ENCODE peak calls at places on chromosomes 3 and 15, in seven cellular contexts. One of them, this sample, is unnamed.

GRCh38 chr15:61749169-61749568 is 311.1 kb downstream of the VPS13C start:
- DNase-seq in neural crest cell: no peak
- DNase-seq in psoas muscle: no peak
- DNase-seq in CD4-positive, alpha-beta T cell: no peak
- DNase-seq in transverse colon: no peak
- DNase-seq in GM13976: no peak
- DNase-seq in uterus: no peak
- DNase-seq in this sample: no peak

GRCh38 chr3:46193436-46193835 is 14.7 kb downstream of the CCR1 start:
- DNase-seq in neural crest cell: no peak
- DNase-seq in psoas muscle: no peak
- DNase-seq in CD4-positive, alpha-beta T cell: no peak
- DNase-seq in transverse colon: no peak
- DNase-seq in GM13976: no peak
- DNase-seq in uterus: no peak
- DNase-seq in this sample: peak; percentile 24

GRCh38 chr3:66106788-66107187 is 68.1 kb upstream of the MAGI1 start:
- DNase-seq in neural crest cell: no peak
- DNase-seq in psoas muscle: no peak
- DNase-seq in CD4-positive, alpha-beta T cell: no peak
- DNase-seq in transverse colon: no peak
- DNase-seq in GM13976: peak; percentile 54
- DNase-seq in uterus: no peak
- DNase-seq in this sample: peak; percentile 36

GRCh38 chr15:73370151-73370550 is 1.4 kb upstream of the HCN4 start:
- DNase-seq in neural crest cell: no peak
- DNase-seq in psoas muscle: no peak
- DNase-seq in CD4-positive, alpha-beta T cell: no peak
- DNase-seq in transverse colon: no peak
- DNase-seq in GM13976: no peak
- DNase-seq in uterus: no peak
- DNase-seq in this sample: no peak

GRCh38 chr3:138186803-138187295 is 252 bp upstream of the ARMC8 start:
- DNase-seq in neural crest cell: peak; percentile 76
- DNase-seq in psoas muscle: peak; percentile 96
- DNase-seq in CD4-positive, alpha-beta T cell: peak; percentile 78
- DNase-seq in transverse colon: peak; percentile 94
- DNase-seq in GM13976: peak; percentile 96
- DNase-seq in uterus: peak; percentile 90
- DNase-seq in this sample: peak; percentile 91

GRCh38 chr3:108455212-108455705 is 55.1 kb downstream of the MYH15 start:
- DNase-seq in neural crest cell: no peak
- DNase-seq in psoas muscle: no peak
- DNase-seq in CD4-positive, alpha-beta T cell: no peak
- DNase-seq in transverse colon: no peak
- DNase-seq in GM13976: no peak
- DNase-seq in uterus: no peak
- DNase-seq in this sample: no peak

GRCh38 chr3:15081960-15082664 is 16.8 kb downstream of the RBSN start:
- DNase-seq in neural crest cell: no peak
- DNase-seq in psoas muscle: no peak
- DNase-seq in CD4-positive, alpha-beta T cell: no peak
- DNase-seq in transverse colon: no peak
- DNase-seq in GM13976: no peak
- DNase-seq in uterus: no peak
- DNase-seq in this sample: peak; percentile 25

GRCh38 chr3:70096376-70097055 is 97.0 kb downstream of the SAMMSON start:
- DNase-seq in neural crest cell: no peak
- DNase-seq in psoas muscle: no peak
- DNase-seq in CD4-positive, alpha-beta T cell: no peak
- DNase-seq in transverse colon: no peak
- DNase-seq in GM13976: peak; percentile 15
- DNase-seq in uterus: no peak
- DNase-seq in this sample: no peak

GRCh38 chr3:109685084-109686079 is 348.0 kb upstream of the DPPA4 start:
- DNase-seq in neural crest cell: no peak
- DNase-seq in psoas muscle: peak; percentile 73
- DNase-seq in CD4-positive, alpha-beta T cell: no peak
- DNase-seq in transverse colon: peak; percentile 43
- DNase-seq in GM13976: no peak
- DNase-seq in uterus: peak; percentile 37
- DNase-seq in this sample: peak; percentile 99

GRCh38 chr3:28746990-28747389 is 398.4 kb upstream of the AZI2 start:
- DNase-seq in neural crest cell: no peak
- DNase-seq in psoas muscle: peak; percentile 53
- DNase-seq in CD4-positive, alpha-beta T cell: no peak
- DNase-seq in transverse colon: no peak
- DNase-seq in GM13976: no peak
- DNase-seq in uterus: no peak
- DNase-seq in this sample: no peak

GRCh38 chr3:139378587-139378986 is 10.9 kb downstream of the COPB2 start:
- DNase-seq in neural crest cell: no peak
- DNase-seq in psoas muscle: no peak
- DNase-seq in CD4-positive, alpha-beta T cell: no peak
- DNase-seq in transverse colon: no peak
- DNase-seq in GM13976: no peak
- DNase-seq in uterus: no peak
- DNase-seq in this sample: no peak

GRCh38 chr3:54819926-54820325 is 107.9 kb downstream of the LRTM1 start:
- DNase-seq in neural crest cell: no peak
- DNase-seq in psoas muscle: no peak
- DNase-seq in CD4-positive, alpha-beta T cell: no peak
- DNase-seq in transverse colon: no peak
- DNase-seq in GM13976: no peak
- DNase-seq in uterus: no peak
- DNase-seq in this sample: no peak

GRCh38 chr3:64237083-64237482 is 11.8 kb upstream of the PRICKLE2 start:
- DNase-seq in neural crest cell: no peak
- DNase-seq in psoas muscle: no peak
- DNase-seq in CD4-positive, alpha-beta T cell: no peak
- DNase-seq in transverse colon: no peak
- DNase-seq in GM13976: no peak
- DNase-seq in uterus: no peak
- DNase-seq in this sample: no peak

DNA sequence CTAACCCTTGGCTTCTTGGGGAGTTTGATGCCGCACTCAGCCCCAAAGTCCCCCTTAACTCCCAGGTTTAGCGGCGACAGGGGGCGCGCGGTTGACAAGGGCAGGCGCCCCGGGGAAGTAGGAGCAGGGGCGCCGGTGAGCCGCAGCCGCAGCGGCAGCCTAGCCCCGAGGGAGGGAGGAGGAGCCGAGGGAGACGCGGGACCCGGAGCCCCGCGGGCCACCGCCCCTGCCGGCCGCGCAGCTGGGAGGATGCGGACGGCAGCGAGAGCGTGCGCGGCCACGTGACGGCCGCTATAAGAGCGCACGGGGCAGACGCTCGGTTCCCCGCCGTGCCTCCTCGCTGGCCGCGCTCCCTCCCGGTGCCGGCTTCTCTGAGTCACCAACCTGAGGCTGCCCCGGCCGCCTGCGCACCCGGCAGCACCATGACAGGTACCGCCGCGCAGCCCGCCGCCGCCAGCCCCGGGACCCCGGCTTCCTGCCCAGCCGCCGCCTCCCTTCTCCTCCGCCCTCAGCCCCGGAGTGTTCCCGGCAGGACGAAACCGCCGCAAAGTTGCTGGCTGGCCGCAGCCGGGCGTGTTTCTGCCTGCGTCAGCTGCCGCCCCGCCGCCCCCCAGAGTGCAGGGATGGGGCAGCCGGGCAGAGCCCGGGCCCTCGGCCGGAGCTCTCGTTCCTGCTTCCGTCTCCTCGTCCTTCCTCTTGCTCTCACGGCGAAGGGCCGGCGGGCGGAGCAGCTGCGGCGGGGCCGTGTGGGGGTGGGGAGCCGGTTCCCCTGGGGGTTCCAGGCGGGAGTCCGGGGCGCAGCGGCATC is at the start of gene GYG1:
- DNase-seq in neural crest cell: peak; percentile 63
- DNase-seq in psoas muscle: peak; percentile 94
- DNase-seq in CD4-positive, alpha-beta T cell: peak; percentile 63
- DNase-seq in transverse colon: peak; percentile 85
- DNase-seq in GM13976: peak; percentile 91
- DNase-seq in uterus: peak; percentile 81
- DNase-seq in this sample: peak; percentile 85
- TF ChIP-seq CTCF in neural crest cell: peak; percentile 38
- TF ChIP-seq CTCF in psoas muscle: peak; percentile 33
- TF ChIP-seq CTCF in CD4-positive, alpha-beta T cell: peak; percentile 40
- TF ChIP-seq CTCF in transverse colon: no peak
- TF ChIP-seq CTCF in GM13976: no peak
- TF ChIP-seq CTCF in uterus: peak; percentile 47
- TF ChIP-seq CTCF in this sample: no peak

DNA sequence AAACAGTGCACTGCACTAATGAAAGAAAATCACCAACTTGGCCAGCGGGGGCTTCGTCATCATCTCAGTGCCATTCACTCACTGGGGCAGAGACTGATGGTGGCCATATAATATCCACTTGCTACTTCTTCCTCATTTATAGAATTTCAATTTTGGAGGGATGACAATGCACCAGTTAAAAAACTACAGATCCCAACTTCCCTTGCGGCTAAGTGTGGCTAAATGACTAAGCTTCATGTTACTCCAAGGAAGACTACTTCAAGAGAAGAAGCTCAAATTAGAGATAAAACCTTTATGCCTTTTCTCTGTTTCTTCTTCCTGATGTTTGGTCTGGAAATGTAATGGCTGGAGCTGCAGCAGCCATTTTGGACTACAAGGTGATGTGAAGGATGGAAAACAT is 38.8 kb downstream of the NGLY1 start:
- DNase-seq in neural crest cell: no peak
- DNase-seq in psoas muscle: no peak
- DNase-seq in CD4-positive, alpha-beta T cell: no peak
- DNase-seq in transverse colon: no peak
- DNase-seq in GM13976: no peak
- DNase-seq in uterus: no peak
- DNase-seq in this sample: no peak
- TF ChIP-seq CTCF in neural crest cell: no peak
- TF ChIP-seq CTCF in psoas muscle: no peak
- TF ChIP-seq CTCF in CD4-positive, alpha-beta T cell: no peak
- TF ChIP-seq CTCF in transverse colon: no peak
- TF ChIP-seq CTCF in GM13976: no peak
- TF ChIP-seq CTCF in uterus: no peak
- TF ChIP-seq CTCF in this sample: no peak

GRCh38 chr3:160685144-160685766 is 8.3 kb downstream of the ARL14 start:
- DNase-seq in neural crest cell: no peak
- DNase-seq in psoas muscle: no peak
- DNase-seq in CD4-positive, alpha-beta T cell: no peak
- DNase-seq in transverse colon: no peak
- DNase-seq in GM13976: no peak
- DNase-seq in uterus: no peak
- DNase-seq in this sample: no peak
- TF ChIP-seq CTCF in neural crest cell: peak; percentile 58
- TF ChIP-seq CTCF in psoas muscle: peak; percentile 18
- TF ChIP-seq CTCF in CD4-positive, alpha-beta T cell: no peak
- TF ChIP-seq CTCF in transverse colon: peak; percentile 26
- TF ChIP-seq CTCF in GM13976: no peak
- TF ChIP-seq CTCF in uterus: no peak
- TF ChIP-seq CTCF in this sample: peak; percentile 49

DNA sequence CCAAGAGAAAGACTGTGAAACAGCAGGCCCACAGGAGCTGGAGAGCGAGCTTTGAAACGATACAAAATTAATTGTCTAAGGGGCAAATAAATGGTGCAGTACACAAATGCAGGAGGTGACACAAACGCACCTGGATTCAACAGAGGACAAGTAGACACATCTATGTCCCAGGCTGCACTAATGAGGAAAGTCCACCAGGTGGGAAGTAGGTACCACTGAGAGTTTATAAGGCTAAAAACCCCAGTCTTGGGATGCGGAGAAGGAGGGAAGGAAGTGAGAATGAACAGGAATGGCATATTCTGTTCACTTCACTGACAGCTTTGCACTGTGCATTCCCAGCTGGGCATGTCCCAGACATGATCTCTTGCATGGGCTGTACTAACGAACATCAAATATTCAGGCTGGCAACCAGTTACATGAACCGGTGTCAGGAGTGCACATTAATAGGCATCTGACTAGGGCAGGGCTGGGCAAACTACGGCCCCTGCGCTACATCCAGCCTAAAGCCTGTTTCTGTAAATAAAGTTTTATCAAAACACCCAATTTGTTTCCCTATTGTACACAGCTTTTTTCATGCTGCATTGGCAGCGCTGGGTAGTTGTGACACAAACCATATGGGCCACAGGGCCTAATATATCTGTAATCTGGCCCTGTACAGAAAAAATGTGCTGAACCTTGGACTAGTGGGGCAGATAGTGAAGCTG is 107.1 kb downstream of the IGF2BP2 start:
- DNase-seq in neural crest cell: no peak
- DNase-seq in psoas muscle: no peak
- DNase-seq in CD4-positive, alpha-beta T cell: no peak
- DNase-seq in transverse colon: no peak
- DNase-seq in GM13976: no peak
- DNase-seq in uterus: no peak
- DNase-seq in this sample: no peak
- TF ChIP-seq CTCF in neural crest cell: peak; percentile 23
- TF ChIP-seq CTCF in psoas muscle: no peak
- TF ChIP-seq CTCF in CD4-positive, alpha-beta T cell: no peak
- TF ChIP-seq CTCF in transverse colon: no peak
- TF ChIP-seq CTCF in GM13976: no peak
- TF ChIP-seq CTCF in uterus: no peak
- TF ChIP-seq CTCF in this sample: no peak

DNA sequence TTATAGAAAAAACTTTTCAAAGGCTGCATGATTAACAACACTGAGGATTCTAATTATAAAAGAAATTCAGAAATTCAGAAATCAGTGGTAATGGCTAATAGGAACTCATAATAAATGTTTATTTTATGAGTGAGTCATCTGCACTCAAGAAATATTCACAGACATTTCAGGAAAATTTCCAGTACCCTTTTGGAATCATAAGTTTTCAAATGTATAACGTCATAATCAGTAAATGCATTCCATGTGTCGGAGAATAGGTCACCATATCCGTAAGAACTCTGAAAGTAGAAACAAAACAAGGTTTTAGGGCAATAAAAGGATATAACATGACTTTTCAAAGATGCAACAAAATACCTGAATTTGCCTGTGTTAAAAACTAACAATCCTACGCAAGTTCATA is 24.7 kb downstream of the EOGT start:
- DNase-seq in neural crest cell: no peak
- DNase-seq in psoas muscle: no peak
- DNase-seq in CD4-positive, alpha-beta T cell: no peak
- DNase-seq in transverse colon: no peak
- DNase-seq in GM13976: no peak
- DNase-seq in uterus: no peak
- DNase-seq in this sample: peak; percentile 38
- TF ChIP-seq CTCF in neural crest cell: no peak
- TF ChIP-seq CTCF in psoas muscle: no peak
- TF ChIP-seq CTCF in CD4-positive, alpha-beta T cell: no peak
- TF ChIP-seq CTCF in transverse colon: no peak
- TF ChIP-seq CTCF in GM13976: no peak
- TF ChIP-seq CTCF in uterus: no peak
- TF ChIP-seq CTCF in this sample: no peak

GRCh38 chr3:104632947-104633346 is 733.8 kb upstream of the ALCAM start:
- DNase-seq in neural crest cell: no peak
- DNase-seq in psoas muscle: no peak
- DNase-seq in CD4-positive, alpha-beta T cell: no peak
- DNase-seq in transverse colon: no peak
- DNase-seq in GM13976: no peak
- DNase-seq in uterus: no peak
- DNase-seq in this sample: no peak

GRCh38 chr3:104632521-104632920 is 734.2 kb upstream of the ALCAM start:
- DNase-seq in neural crest cell: no peak
- DNase-seq in psoas muscle: no peak
- DNase-seq in CD4-positive, alpha-beta T cell: no peak
- DNase-seq in transverse colon: no peak
- DNase-seq in GM13976: no peak
- DNase-seq in uterus: no peak
- DNase-seq in this sample: peak; percentile 14

GRCh38 chr3:104631254-104631653 is 735.5 kb upstream of the ALCAM start:
- DNase-seq in neural crest cell: no peak
- DNase-seq in psoas muscle: no peak
- DNase-seq in CD4-positive, alpha-beta T cell: no peak
- DNase-seq in transverse colon: no peak
- DNase-seq in GM13976: no peak
- DNase-seq in uterus: no peak
- DNase-seq in this sample: no peak

GRCh38 chr3:104635872-104636580 is 730.7 kb upstream of the ALCAM start:
- DNase-seq in neural crest cell: no peak
- DNase-seq in psoas muscle: no peak
- DNase-seq in CD4-positive, alpha-beta T cell: no peak
- DNase-seq in transverse colon: no peak
- DNase-seq in GM13976: no peak
- DNase-seq in uterus: no peak
- DNase-seq in this sample: no peak
- TF ChIP-seq CTCF in neural crest cell: peak; percentile 18
- TF ChIP-seq CTCF in psoas muscle: no peak
- TF ChIP-seq CTCF in CD4-positive, alpha-beta T cell: no peak
- TF ChIP-seq CTCF in transverse colon: no peak
- TF ChIP-seq CTCF in GM13976: no peak
- TF ChIP-seq CTCF in uterus: no peak
- TF ChIP-seq CTCF in this sample: no peak